ENCODE peak calls at places on chromosomes 2 and 18, in four cellular contexts. One of them, this sample, is unnamed.
A peak's percentile ranks its signal among the peaks of the same experiment; 100 is the strongest.

GRCh38 chr2:234111523-234111922 is 61.0 kb downstream of the SPP2 start:
- DNase-seq in colonic mucosa: no peak
- DNase-seq in endothelial cell of umbilical vein: no peak
- DNase-seq in CD4-positive, alpha-beta T cell: no peak
- DNase-seq in this sample: peak; percentile 69

GRCh38 chr2:23635666-23636340 is 250.8 kb downstream of the KLHL29 start:
- DNase-seq in colonic mucosa: no peak
- DNase-seq in endothelial cell of umbilical vein: no peak
- DNase-seq in CD4-positive, alpha-beta T cell: no peak
- DNase-seq in this sample: no peak

GRCh38 chr2:24912986-24913385 is 7.1 kb downstream of the ADCY3 start:
- DNase-seq in colonic mucosa: no peak
- DNase-seq in endothelial cell of umbilical vein: no peak
- DNase-seq in CD4-positive, alpha-beta T cell: no peak
- DNase-seq in this sample: no peak

GRCh38 chr2:12928197-12928596 is 211.5 kb downstream of the TRIB2 start:
- DNase-seq in colonic mucosa: no peak
- DNase-seq in endothelial cell of umbilical vein: peak; percentile 65
- DNase-seq in CD4-positive, alpha-beta T cell: no peak
- DNase-seq in this sample: no peak

GRCh38 chr2:75751824-75752468 is 41.2 kb upstream of the GCFC2 start:
- DNase-seq in colonic mucosa: no peak
- DNase-seq in endothelial cell of umbilical vein: no peak
- DNase-seq in CD4-positive, alpha-beta T cell: no peak
- DNase-seq in this sample: no peak

GRCh38 chr18:2027026-2027425 is 544.3 kb downstream of the METTL4 start:
- DNase-seq in colonic mucosa: no peak
- DNase-seq in endothelial cell of umbilical vein: no peak
- DNase-seq in CD4-positive, alpha-beta T cell: no peak
- DNase-seq in this sample: peak; percentile 76

GRCh38 chr2:67917332-67918054 is 145.3 kb downstream of the C1D start:
- DNase-seq in colonic mucosa: no peak
- DNase-seq in endothelial cell of umbilical vein: peak; percentile 90
- DNase-seq in CD4-positive, alpha-beta T cell: no peak
- DNase-seq in this sample: peak; percentile 62

GRCh38 chr2:71789556-71790219 is 336.3 kb downstream of the DYSF start:
- DNase-seq in colonic mucosa: no peak
- DNase-seq in endothelial cell of umbilical vein: no peak
- DNase-seq in CD4-positive, alpha-beta T cell: no peak
- DNase-seq in this sample: no peak

GRCh38 chr2:54589340-54590215 is 133.5 kb downstream of the SPTBN1 start:
- DNase-seq in colonic mucosa: peak; percentile 65
- DNase-seq in endothelial cell of umbilical vein: peak; percentile 99
- DNase-seq in CD4-positive, alpha-beta T cell: no peak
- DNase-seq in this sample: no peak

GRCh38 chr2:18910843-18911242 is 321.5 kb upstream of the NT5C1B start:
- DNase-seq in colonic mucosa: no peak
- DNase-seq in endothelial cell of umbilical vein: no peak
- DNase-seq in CD4-positive, alpha-beta T cell: no peak
- DNase-seq in this sample: peak; percentile 43

GRCh38 chr2:97067279-97068004 is 27.2 kb downstream of the FAHD2B start:
- DNase-seq in colonic mucosa: no peak
- DNase-seq in endothelial cell of umbilical vein: no peak
- DNase-seq in CD4-positive, alpha-beta T cell: no peak
- DNase-seq in this sample: no peak

GRCh38 chr2:170819941-170820646 is 3.4 kb downstream of the GAD1 start:
- DNase-seq in colonic mucosa: no peak
- DNase-seq in endothelial cell of umbilical vein: no peak
- DNase-seq in CD4-positive, alpha-beta T cell: no peak
- DNase-seq in this sample: no peak

GRCh38 chr2:179802483-179802882 is 58.9 kb downstream of the ZNF385B start:
- DNase-seq in colonic mucosa: no peak
- DNase-seq in endothelial cell of umbilical vein: no peak
- DNase-seq in CD4-positive, alpha-beta T cell: no peak
- DNase-seq in this sample: no peak

GRCh38 chr18:57619881-57620280 is 1.8 kb downstream of the NARS1 start:
- DNase-seq in colonic mucosa: no peak
- DNase-seq in endothelial cell of umbilical vein: no peak
- DNase-seq in CD4-positive, alpha-beta T cell: no peak
- DNase-seq in this sample: peak; percentile 61

GRCh38 chr2:215435809-215436704 is at the start of gene FN1:
- DNase-seq in colonic mucosa: peak; percentile 91
- DNase-seq in endothelial cell of umbilical vein: peak; percentile 99
- DNase-seq in CD4-positive, alpha-beta T cell: peak; percentile 24
- DNase-seq in this sample: peak; percentile 91

GRCh38 chr2:96832751-96833507 is 10.9 kb downstream of the ANKRD23 start:
- DNase-seq in colonic mucosa: no peak
- DNase-seq in endothelial cell of umbilical vein: no peak
- DNase-seq in CD4-positive, alpha-beta T cell: no peak
- DNase-seq in this sample: no peak

GRCh38 chr18:59715445-59715844 is 18.2 kb upstream of the CCBE1 start:
- DNase-seq in colonic mucosa: no peak
- DNase-seq in endothelial cell of umbilical vein: no peak
- DNase-seq in CD4-positive, alpha-beta T cell: no peak
- DNase-seq in this sample: no peak

GRCh38 chr2:73134471-73134870 is 21.7 kb upstream of the RAB11FIP5 start:
- DNase-seq in colonic mucosa: no peak
- DNase-seq in endothelial cell of umbilical vein: no peak
- DNase-seq in CD4-positive, alpha-beta T cell: no peak
- DNase-seq in this sample: no peak

GRCh38 chr2:20487030-20487391 is 40.1 kb downstream of the RHOB start:
- DNase-seq in colonic mucosa: no peak
- DNase-seq in endothelial cell of umbilical vein: no peak
- DNase-seq in CD4-positive, alpha-beta T cell: no peak
- DNase-seq in this sample: no peak

GRCh38 chr2:1091895-1092585 is 141.4 kb downstream of the SNTG2 start:
- DNase-seq in colonic mucosa: no peak
- DNase-seq in endothelial cell of umbilical vein: no peak
- DNase-seq in CD4-positive, alpha-beta T cell: no peak
- DNase-seq in this sample: no peak

GRCh38 chr18:52339891-52340371 is at the start of gene DCC:
- DNase-seq in colonic mucosa: peak; percentile 24
- DNase-seq in endothelial cell of umbilical vein: no peak
- DNase-seq in CD4-positive, alpha-beta T cell: no peak
- DNase-seq in this sample: no peak

GRCh38 chr2:22291074-22291473 is 1093.9 kb upstream of the KLHL29 start:
- DNase-seq in colonic mucosa: no peak
- DNase-seq in endothelial cell of umbilical vein: no peak
- DNase-seq in CD4-positive, alpha-beta T cell: no peak
- DNase-seq in this sample: no peak

GRCh38 chr2:118847447-118848172 is at the start of gene EN1:
- DNase-seq in colonic mucosa: no peak
- DNase-seq in endothelial cell of umbilical vein: no peak
- DNase-seq in CD4-positive, alpha-beta T cell: no peak
- DNase-seq in this sample: no peak

GRCh38 chr2:28150211-28150879 is 242.3 kb upstream of the FOSL2 start:
- DNase-seq in colonic mucosa: no peak
- DNase-seq in endothelial cell of umbilical vein: peak; percentile 92
- DNase-seq in CD4-positive, alpha-beta T cell: no peak
- DNase-seq in this sample: no peak

GRCh38 chr18:78638889-78639596 is 340.6 kb upstream of the SALL3 start:
- DNase-seq in colonic mucosa: no peak
- DNase-seq in endothelial cell of umbilical vein: no peak
- DNase-seq in CD4-positive, alpha-beta T cell: no peak
- DNase-seq in this sample: no peak

GRCh38 chr2:85767803-85768665 is 14.2 kb downstream of the ATOH8 start:
- DNase-seq in colonic mucosa: no peak
- DNase-seq in endothelial cell of umbilical vein: no peak
- DNase-seq in CD4-positive, alpha-beta T cell: no peak
- DNase-seq in this sample: no peak

GRCh38 chr2:231795525-231796327 is 9.5 kb downstream of the COPS7B start:
- DNase-seq in colonic mucosa: peak; percentile 90
- DNase-seq in endothelial cell of umbilical vein: peak; percentile 89
- DNase-seq in CD4-positive, alpha-beta T cell: no peak
- DNase-seq in this sample: peak; percentile 48

GRCh38 chr2:197677483-197677882 is 2.1 kb upstream of the RFTN2 start:
- DNase-seq in colonic mucosa: no peak
- DNase-seq in endothelial cell of umbilical vein: no peak
- DNase-seq in CD4-positive, alpha-beta T cell: no peak
- DNase-seq in this sample: no peak

GRCh38 chr18:79866889-79867574 is 69.3 kb downstream of the KCNG2 start:
- DNase-seq in colonic mucosa: no peak
- DNase-seq in endothelial cell of umbilical vein: no peak
- DNase-seq in CD4-positive, alpha-beta T cell: no peak
- DNase-seq in this sample: no peak

GRCh38 chr18:6607348-6607747 is 122.2 kb upstream of the ARHGAP28 start:
- DNase-seq in colonic mucosa: no peak
- DNase-seq in endothelial cell of umbilical vein: no peak
- DNase-seq in CD4-positive, alpha-beta T cell: no peak
- DNase-seq in this sample: no peak

GRCh38 chr2:71693286-71694270 is 240.2 kb downstream of the DYSF start:
- DNase-seq in colonic mucosa: no peak
- DNase-seq in endothelial cell of umbilical vein: no peak
- DNase-seq in CD4-positive, alpha-beta T cell: no peak
- DNase-seq in this sample: no peak

GRCh38 chr2:16683576-16683975 is 17.9 kb upstream of the CYRIA start:
- DNase-seq in colonic mucosa: no peak
- DNase-seq in endothelial cell of umbilical vein: no peak
- DNase-seq in CD4-positive, alpha-beta T cell: no peak
- DNase-seq in this sample: no peak

GRCh38 chr2:20368706-20369105 is 18.1 kb upstream of the PUM2 start:
- DNase-seq in colonic mucosa: no peak
- DNase-seq in endothelial cell of umbilical vein: no peak
- DNase-seq in CD4-positive, alpha-beta T cell: no peak
- DNase-seq in this sample: no peak

GRCh38 chr2:27977623-27978312 is 87.2 kb downstream of the BABAM2 start:
- DNase-seq in colonic mucosa: no peak
- DNase-seq in endothelial cell of umbilical vein: peak; percentile 76
- DNase-seq in CD4-positive, alpha-beta T cell: no peak
- DNase-seq in this sample: peak; percentile 75

GRCh38 chr18:57910817-57911216 is 107.7 kb upstream of the ATP8B1 start:
- DNase-seq in colonic mucosa: peak; percentile 36
- DNase-seq in endothelial cell of umbilical vein: no peak
- DNase-seq in CD4-positive, alpha-beta T cell: no peak
- DNase-seq in this sample: no peak

GRCh38 chr2:80896576-80896975 is 592.0 kb upstream of the LRRTM1 start:
- DNase-seq in colonic mucosa: no peak
- DNase-seq in endothelial cell of umbilical vein: no peak
- DNase-seq in CD4-positive, alpha-beta T cell: no peak
- DNase-seq in this sample: no peak

GRCh38 chr2:15385184-15385583 is 175.9 kb downstream of the NBAS start:
- DNase-seq in colonic mucosa: no peak
- DNase-seq in endothelial cell of umbilical vein: no peak
- DNase-seq in CD4-positive, alpha-beta T cell: no peak
- DNase-seq in this sample: no peak

GRCh38 chr2:175597286-175597685 is 404.8 kb downstream of the LNPK start:
- DNase-seq in colonic mucosa: no peak
- DNase-seq in endothelial cell of umbilical vein: no peak
- DNase-seq in CD4-positive, alpha-beta T cell: no peak
- DNase-seq in this sample: no peak
- TF ChIP-seq CTCF in colonic mucosa: no peak
- TF ChIP-seq CTCF in endothelial cell of umbilical vein: no peak
- TF ChIP-seq CTCF in CD4-positive, alpha-beta T cell: no peak
- TF ChIP-seq CTCF in this sample: no peak

GRCh38 chr2:32495139-32495538 is 132.7 kb upstream of the TTC27 start:
- DNase-seq in colonic mucosa: no peak
- DNase-seq in endothelial cell of umbilical vein: no peak
- DNase-seq in CD4-positive, alpha-beta T cell: no peak
- DNase-seq in this sample: no peak
- H3K27me3 ChIP-seq in colonic mucosa: no peaks in the 10 kb centered on the region
- H3K27me3 ChIP-seq in endothelial cell of umbilical vein: no peaks in the 10 kb centered on the region
- H3K27me3 ChIP-seq in CD4-positive, alpha-beta T cell: no peaks in the 10 kb centered on the region
- H3K27me3 ChIP-seq in this sample: no peaks in the 10 kb centered on the region

GRCh38 chr2:150594299-150594698 is 106.8 kb upstream of the RND3 start:
- DNase-seq in colonic mucosa: no peak
- DNase-seq in endothelial cell of umbilical vein: no peak
- DNase-seq in CD4-positive, alpha-beta T cell: no peak
- DNase-seq in this sample: no peak

GRCh38 chr2:150596071-150596470 is 108.6 kb upstream of the RND3 start:
- DNase-seq in colonic mucosa: no peak
- DNase-seq in endothelial cell of umbilical vein: peak; percentile 69
- DNase-seq in CD4-positive, alpha-beta T cell: no peak
- DNase-seq in this sample: no peak

GRCh38 chr2:150598383-150598782 is 110.9 kb upstream of the RND3 start:
- DNase-seq in colonic mucosa: no peak
- DNase-seq in endothelial cell of umbilical vein: no peak
- DNase-seq in CD4-positive, alpha-beta T cell: no peak
- DNase-seq in this sample: no peak

GRCh38 chr2:150601280-150602038 is 114.0 kb upstream of the RND3 start:
- DNase-seq in colonic mucosa: no peak
- DNase-seq in endothelial cell of umbilical vein: peak; percentile 61
- DNase-seq in CD4-positive, alpha-beta T cell: no peak
- DNase-seq in this sample: no peak

GRCh38 chr2:150599889-150600288 is 112.4 kb upstream of the RND3 start:
- DNase-seq in colonic mucosa: no peak
- DNase-seq in endothelial cell of umbilical vein: peak; percentile 13
- DNase-seq in CD4-positive, alpha-beta T cell: no peak
- DNase-seq in this sample: no peak
- TF ChIP-seq CTCF in colonic mucosa: no peak
- TF ChIP-seq CTCF in endothelial cell of umbilical vein: no peak
- TF ChIP-seq CTCF in CD4-positive, alpha-beta T cell: no peak
- TF ChIP-seq CTCF in this sample: no peak

GRCh38 chr2:181680937-181681811 is 857 bp upstream of the NEUROD1 start:
- DNase-seq in colonic mucosa: no peak
- DNase-seq in endothelial cell of umbilical vein: no peak
- DNase-seq in CD4-positive, alpha-beta T cell: no peak
- DNase-seq in this sample: no peak

GRCh38 chr2:181679544-181679979 is 755 bp downstream of the NEUROD1 start:
- DNase-seq in colonic mucosa: no peak
- DNase-seq in endothelial cell of umbilical vein: no peak
- DNase-seq in CD4-positive, alpha-beta T cell: no peak
- DNase-seq in this sample: no peak

GRCh38 chr2:181682026-181682789 is 1.9 kb upstream of the NEUROD1 start:
- DNase-seq in colonic mucosa: no peak
- DNase-seq in endothelial cell of umbilical vein: no peak
- DNase-seq in CD4-positive, alpha-beta T cell: no peak
- DNase-seq in this sample: no peak

GRCh38 chr2:181678744-181679543 is 1.4 kb downstream of the NEUROD1 start:
- DNase-seq in colonic mucosa: no peak
- DNase-seq in endothelial cell of umbilical vein: no peak
- DNase-seq in CD4-positive, alpha-beta T cell: no peak
- DNase-seq in this sample: no peak

GRCh38 chr2:181680055-181680936 is at the start of gene NEUROD1:
- DNase-seq in colonic mucosa: no peak
- DNase-seq in endothelial cell of umbilical vein: no peak
- DNase-seq in CD4-positive, alpha-beta T cell: no peak
- DNase-seq in this sample: no peak
- H3K27me3 ChIP-seq in colonic mucosa: peaks cover 72% of the 10 kb centered on the region
- H3K27me3 ChIP-seq in endothelial cell of umbilical vein: peaks cover 73% of the 10 kb centered on the region
- H3K27me3 ChIP-seq in CD4-positive, alpha-beta T cell: peaks cover 92% of the 10 kb centered on the region
- H3K27me3 ChIP-seq in this sample: peaks cover 76% of the 10 kb centered on the region

GRCh38 chr2:219433666-219434467 is 776 bp upstream of the SPEG start:
- DNase-seq in colonic mucosa: no peak
- DNase-seq in endothelial cell of umbilical vein: no peak
- DNase-seq in CD4-positive, alpha-beta T cell: no peak
- DNase-seq in this sample: no peak
- TF ChIP-seq CTCF in colonic mucosa: no peak
- TF ChIP-seq CTCF in endothelial cell of umbilical vein: peak; percentile 24
- TF ChIP-seq CTCF in CD4-positive, alpha-beta T cell: no peak
- TF ChIP-seq CTCF in this sample: peak; percentile 57